ENCODE peak calls at places on chromosome 1, in nine cellular contexts. C, O, I, T, U, N, R, S and X are unnamed samples.

GRCh38 chr1:1973716-1974642 is 29.6 kb downstream of the CFAP74 start:
- DNase-seq in C (no peak), O (no peak), I (no peak), T (no peak), U (no peak), N (peak), R (no peak), S (no peak), X (no peak)

GRCh38 chr1:183093066-183093668 is 69.9 kb downstream of the LAMC1 start:
- DNase-seq in C (no peak), O (no peak), I (no peak), T (no peak), U (no peak), N (no peak), R (no peak), S (no peak), X (no peak)

GRCh38 chr1:33257759-33258712 is 1.7 kb downstream of the ZNF362 start:
- DNase-seq in C (no peak), O (no peak), I (peak), T (no peak), U (no peak), N (no peak), R (no peak), S (no peak), X (peak)

GRCh38 chr1:56811331-56811730 is 7.9 kb downstream of the FYB2 start:
- DNase-seq in C (no peak), O (no peak), I (no peak), T (no peak), U (no peak), N (no peak), R (no peak), S (no peak), X (peak)

GRCh38 chr1:67766117-67766978 is 66.9 kb downstream of the GNG12 start:
- DNase-seq in C (peak), O (peak), I (peak), T (no peak), U (peak), N (no peak), R (peak), S (peak), X (peak)

GRCh38 chr1:12678350-12678749 is 34.5 kb downstream of the AADACL4 start:
- DNase-seq in C (no peak), O (no peak), I (no peak), T (no peak), U (no peak), N (no peak), R (no peak), S (no peak), X (no peak)

GRCh38 chr1:25549273-25550154 is 6.1 kb downstream of the LDLRAP1 start:
- DNase-seq in C (no peak), O (peak), I (no peak), T (no peak), U (no peak), N (peak), R (no peak), S (peak), X (peak)

GRCh38 chr1:18776777-18777176 is 82.7 kb downstream of the TAS1R2 start:
- DNase-seq in C (no peak), O (no peak), I (no peak), T (no peak), U (no peak), N (no peak), R (no peak), S (no peak), X (no peak)

GRCh38 chr1:78427506-78427905 is 63.3 kb upstream of the PTGFR start:
- DNase-seq in C (no peak), O (no peak), I (peak), T (no peak), U (no peak), N (no peak), R (no peak), S (no peak), X (no peak)

GRCh38 chr1:230104395-230105244 is 37.6 kb downstream of the GALNT2 start:
- DNase-seq in C (no peak), O (peak), I (peak), T (peak), U (peak), N (peak), R (peak), S (no peak), X (peak)

GRCh38 chr1:208787219-208787618 is 543.0 kb upstream of the PLXNA2 start:
- DNase-seq in C (no peak), O (no peak), I (no peak), T (no peak), U (no peak), N (peak), R (no peak), S (no peak), X (no peak)

GRCh38 chr1:36941579-36941978 is 92.7 kb downstream of the GRIK3 start:
- DNase-seq in C (no peak), O (no peak), I (no peak), T (no peak), U (no peak), N (no peak), R (no peak), S (no peak), X (peak)

GRCh38 chr1:228801068-228801467 is 65.8 kb downstream of the RHOU start:
- DNase-seq in C (no peak), O (no peak), I (no peak), T (no peak), U (no peak), N (no peak), R (no peak), S (no peak), X (no peak)

GRCh38 chr1:26408604-26409003 is 2.0 kb upstream of the LIN28A start:
- DNase-seq in C (peak), O (peak), I (peak), T (no peak), U (peak), N (no peak), R (peak), S (peak), X (peak)

GRCh38 chr1:180266275-180267210 is 36.5 kb downstream of the LHX4 start:
- DNase-seq in C (no peak), O (no peak), I (no peak), T (no peak), U (no peak), N (no peak), R (no peak), S (no peak), X (no peak)

GRCh38 chr1:8987881-8988617 is 38.2 kb downstream of the SLC2A7 start:
- DNase-seq in C (peak), O (peak), I (peak), T (no peak), U (peak), N (peak), R (peak), S (peak), X (peak)

GRCh38 chr1:42916839-42917495 is 41.7 kb downstream of the SLC2A1 start:
- DNase-seq in C (no peak), O (no peak), I (no peak), T (no peak), U (no peak), N (no peak), R (no peak), S (no peak), X (no peak)

GRCh38 chr1:205800470-205800869 is 12.5 kb downstream of the SLC41A1 start:
- DNase-seq in C (no peak), O (no peak), I (no peak), T (no peak), U (no peak), N (no peak), R (no peak), S (no peak), X (peak)

GRCh38 chr1:33763406-33763805 is 100.5 kb upstream of the HMGB4 start:
- DNase-seq in C (no peak), O (peak), I (no peak), T (no peak), U (peak), N (no peak), R (peak), S (no peak), X (no peak)

GRCh38 chr1:54296666-54297065 is 96.7 kb downstream of the MRPL37 start:
- DNase-seq in C (no peak), O (no peak), I (no peak), T (no peak), U (no peak), N (no peak), R (no peak), S (no peak), X (no peak)